ENCODE peak calls at places on chromosomes 6 and 20, in ten cellular contexts. L is NCI-H510A treated with DMSO at 0.1 percent for 48 hours, J is left ventricle myocardium inferior, W is WERI-Rb-1, N is AG10803, R is lower lobe of right lung, Z is non-pigmented ciliary epithelial cell, M is fibroblast of mammary gland, B is amygdala, E is ELF-1. U is an unnamed sample.

GRCh38 chr20:17227669-17228623 is 1.1 kb downstream of the PCSK2 start:
- DNase-seq in L (peak), J (no peak), W (peak), N (peak), R (peak), Z (no peak), M (no peak), B (no peak), E (peak), U (no peak)

GRCh38 chr6:2021713-2022125 is 223.7 kb downstream of the GMDS start:
- DNase-seq in L (peak), J (peak), W (no peak), N (peak), R (peak), Z (no peak), M (peak), B (peak), E (no peak), U (no peak)

GRCh38 chr20:37573626-37574198 is 46.0 kb upstream of the BLCAP start:
- DNase-seq in L (no peak), J (no peak), W (no peak), N (no peak), R (no peak), Z (no peak), M (no peak), B (no peak), E (no peak), U (no peak)

GRCh38 chr20:20362774-20363435 is 5.0 kb upstream of the INSM1 start:
- DNase-seq in L (peak), J (no peak), W (no peak), N (no peak), R (no peak), Z (no peak), M (no peak), B (no peak), E (peak), U (no peak)

GRCh38 chr6:42864602-42865001 is 14.8 kb upstream of the RPL7L1 start:
- DNase-seq in L (no peak), J (no peak), W (no peak), N (peak), R (no peak), Z (no peak), M (peak), B (no peak), E (no peak), U (no peak)

GRCh38 chr20:51411867-51412266 is 130.7 kb downstream of the NFATC2 start:
- DNase-seq in L (no peak), J (no peak), W (no peak), N (no peak), R (no peak), Z (no peak), M (no peak), B (no peak), E (no peak), U (no peak)

GRCh38 chr6:71480577-71480976 is 192.0 kb downstream of the OGFRL1 start:
- DNase-seq in L (no peak), J (no peak), W (no peak), N (no peak), R (no peak), Z (no peak), M (no peak), B (no peak), E (no peak), U (no peak)

GRCh38 chr6:2688416-2689064 is 62.2 kb downstream of the MYLK4 start:
- DNase-seq in L (no peak), J (no peak), W (no peak), N (peak), R (no peak), Z (peak), M (peak), B (no peak), E (no peak), U (no peak)

GRCh38 chr6:161135695-161136591 is 137.9 kb downstream of the AGPAT4 start:
- DNase-seq in L (peak), J (no peak), W (no peak), N (no peak), R (no peak), Z (no peak), M (no peak), B (no peak), E (no peak), U (no peak)

GRCh38 chr6:96381246-96381645 is 140.4 kb upstream of the UFL1 start:
- DNase-seq in L (no peak), J (no peak), W (no peak), N (no peak), R (no peak), Z (no peak), M (no peak), B (no peak), E (no peak), U (no peak)

GRCh38 chr6:127176175-127176574 is 57.7 kb downstream of the RSPO3 start:
- DNase-seq in L (no peak), J (no peak), W (no peak), N (peak), R (no peak), Z (no peak), M (peak), B (no peak), E (no peak), U (no peak)